ENCODE peak calls at places on chromosomes 16 and 17, in six cellular contexts. One of them, this sample, is unnamed.

GRCh38 chr16:593406-593805 is 3.5 kb downstream of the RAB40C start:
- DNase-seq in PC-3: peak; percentile 77
- DNase-seq in WERI-Rb-1: no peak
- DNase-seq in fibroblast of lung: no peak
- DNase-seq in lung: peak; percentile 67
- DNase-seq in hepatocyte: peak; percentile 84
- DNase-seq in this sample: no peak

GRCh38 chr16:65123846-65124513 is 2.1 kb upstream of the CDH11 start:
- DNase-seq in lung: no peak
- DNase-seq in WERI-Rb-1: no peak
- DNase-seq in fibroblast of lung: peak; percentile 19
- DNase-seq in hepatocyte: peak; percentile 24
- DNase-seq in PC-3: no peak
- DNase-seq in this sample: no peak

GRCh38 chr17:12665263-12666210 is at the start of gene MYOCD:
- DNase-seq in WERI-Rb-1: peak; percentile 33
- DNase-seq in PC-3: no peak
- DNase-seq in lung: no peak
- DNase-seq in fibroblast of lung: no peak
- DNase-seq in hepatocyte: peak; percentile 63
- DNase-seq in this sample: peak; percentile 16

GRCh38 chr17:82230627-82231311 is 1.9 kb downstream of the SLC16A3 start:
- DNase-seq in fibroblast of lung: peak; percentile 90
- DNase-seq in PC-3: peak; percentile 85
- DNase-seq in hepatocyte: peak; percentile 89
- DNase-seq in WERI-Rb-1: no peak
- DNase-seq in lung: peak; percentile 83
- DNase-seq in this sample: peak; percentile 88

GRCh38 chr17:80948961-80949450 is 42.6 kb upstream of the CHMP6 start:
- DNase-seq in fibroblast of lung: no peak
- DNase-seq in WERI-Rb-1: no peak
- DNase-seq in PC-3: no peak
- DNase-seq in hepatocyte: no peak
- DNase-seq in lung: no peak
- DNase-seq in this sample: no peak

GRCh38 chr17:63364387-63364786 is 81.7 kb downstream of the CYB561 start:
- DNase-seq in lung: no peak
- DNase-seq in WERI-Rb-1: no peak
- DNase-seq in fibroblast of lung: peak; percentile 83
- DNase-seq in PC-3: peak; percentile 26
- DNase-seq in hepatocyte: peak; percentile 24
- DNase-seq in this sample: peak; percentile 79

GRCh38 chr17:40553694-40554534 is 11.4 kb downstream of the CCR7 start:
- DNase-seq in PC-3: no peak
- DNase-seq in WERI-Rb-1: peak; percentile 15
- DNase-seq in lung: peak; percentile 57
- DNase-seq in hepatocyte: no peak
- DNase-seq in fibroblast of lung: peak; percentile 40
- DNase-seq in this sample: no peak

GRCh38 chr17:59829217-59830006 is 63.3 kb downstream of the TUBD1 start:
- DNase-seq in hepatocyte: peak; percentile 87
- DNase-seq in WERI-Rb-1: no peak
- DNase-seq in fibroblast of lung: peak; percentile 96
- DNase-seq in PC-3: peak; percentile 100
- DNase-seq in lung: no peak
- DNase-seq in this sample: peak; percentile 98

GRCh38 chr17:336110-337021 is 16.2 kb downstream of the RPH3AL start:
- DNase-seq in PC-3: no peak
- DNase-seq in WERI-Rb-1: peak; percentile 87
- DNase-seq in hepatocyte: no peak
- DNase-seq in fibroblast of lung: no peak
- DNase-seq in lung: peak; percentile 81
- DNase-seq in this sample: peak; percentile 78

GRCh38 chr17:74520790-74521480 is 10.3 kb downstream of the CD300LB start:
- DNase-seq in WERI-Rb-1: no peak
- DNase-seq in lung: peak; percentile 29
- DNase-seq in fibroblast of lung: no peak
- DNase-seq in PC-3: peak; percentile 66
- DNase-seq in hepatocyte: no peak
- DNase-seq in this sample: no peak

GRCh38 chr16:57846078-57846697 is 43.9 kb upstream of the KIFC3 start:
- DNase-seq in fibroblast of lung: no peak
- DNase-seq in hepatocyte: no peak
- DNase-seq in lung: no peak
- DNase-seq in PC-3: no peak
- DNase-seq in WERI-Rb-1: peak; percentile 82
- DNase-seq in this sample: no peak

GRCh38 chr16:4486126-4486893 is 10.1 kb downstream of the HMOX2 start:
- DNase-seq in PC-3: no peak
- DNase-seq in lung: no peak
- DNase-seq in fibroblast of lung: no peak
- DNase-seq in hepatocyte: no peak
- DNase-seq in WERI-Rb-1: peak; percentile 55
- DNase-seq in this sample: no peak

GRCh38 chr16:51313204-51313603 is 162.1 kb upstream of the SALL1 start:
- DNase-seq in PC-3: no peak
- DNase-seq in WERI-Rb-1: peak; percentile 19
- DNase-seq in hepatocyte: no peak
- DNase-seq in lung: no peak
- DNase-seq in fibroblast of lung: no peak
- DNase-seq in this sample: no peak

GRCh38 chr17:81582341-81582740 is 30.2 kb upstream of the FAAP100 start:
- DNase-seq in PC-3: peak; percentile 10
- DNase-seq in lung: no peak
- DNase-seq in hepatocyte: no peak
- DNase-seq in fibroblast of lung: no peak
- DNase-seq in WERI-Rb-1: no peak
- DNase-seq in this sample: no peak

GRCh38 chr17:45896803-45897693 is 2.7 kb downstream of the MAPT start:
- DNase-seq in fibroblast of lung: no peak
- DNase-seq in WERI-Rb-1: no peak
- DNase-seq in hepatocyte: no peak
- DNase-seq in PC-3: no peak
- DNase-seq in lung: no peak
- DNase-seq in this sample: no peak

GRCh38 chr17:781920-782731 is at the start of the genes GLOD4 and MRM3:
- DNase-seq in lung: peak; percentile 93
- DNase-seq in hepatocyte: peak; percentile 94
- DNase-seq in fibroblast of lung: peak; percentile 86
- DNase-seq in PC-3: peak; percentile 84
- DNase-seq in WERI-Rb-1: peak; percentile 87
- DNase-seq in this sample: peak; percentile 92

GRCh38 chr17:8821446-8822105 is 22.4 kb upstream of the MFSD6L start:
- DNase-seq in PC-3: no peak
- DNase-seq in WERI-Rb-1: no peak
- DNase-seq in hepatocyte: no peak
- DNase-seq in fibroblast of lung: no peak
- DNase-seq in lung: peak; percentile 7
- DNase-seq in this sample: no peak

GRCh38 chr16:648786-649589 is at the start of gene WDR90:
- DNase-seq in fibroblast of lung: peak; percentile 89
- DNase-seq in hepatocyte: peak; percentile 96
- DNase-seq in lung: peak; percentile 94
- DNase-seq in PC-3: peak; percentile 69
- DNase-seq in WERI-Rb-1: peak; percentile 93
- DNase-seq in this sample: peak; percentile 95

GRCh38 chr17:38741853-38742421 is 6.2 kb downstream of the PCGF2 start:
- DNase-seq in lung: no peak
- DNase-seq in PC-3: no peak
- DNase-seq in fibroblast of lung: no peak
- DNase-seq in hepatocyte: peak; percentile 48
- DNase-seq in WERI-Rb-1: no peak
- DNase-seq in this sample: no peak

GRCh38 chr17:41538565-41538991 is 10.5 kb upstream of the KRT19 start:
- DNase-seq in hepatocyte: peak; percentile 52
- DNase-seq in fibroblast of lung: no peak
- DNase-seq in PC-3: peak; percentile 49
- DNase-seq in lung: no peak
- DNase-seq in WERI-Rb-1: no peak
- DNase-seq in this sample: peak; percentile 26

GRCh38 chr16:50489187-50489586 is 59.0 kb upstream of the NKD1 start:
- DNase-seq in fibroblast of lung: no peak
- DNase-seq in PC-3: no peak
- DNase-seq in lung: no peak
- DNase-seq in hepatocyte: no peak
- DNase-seq in WERI-Rb-1: no peak
- DNase-seq in this sample: no peak

DNA sequence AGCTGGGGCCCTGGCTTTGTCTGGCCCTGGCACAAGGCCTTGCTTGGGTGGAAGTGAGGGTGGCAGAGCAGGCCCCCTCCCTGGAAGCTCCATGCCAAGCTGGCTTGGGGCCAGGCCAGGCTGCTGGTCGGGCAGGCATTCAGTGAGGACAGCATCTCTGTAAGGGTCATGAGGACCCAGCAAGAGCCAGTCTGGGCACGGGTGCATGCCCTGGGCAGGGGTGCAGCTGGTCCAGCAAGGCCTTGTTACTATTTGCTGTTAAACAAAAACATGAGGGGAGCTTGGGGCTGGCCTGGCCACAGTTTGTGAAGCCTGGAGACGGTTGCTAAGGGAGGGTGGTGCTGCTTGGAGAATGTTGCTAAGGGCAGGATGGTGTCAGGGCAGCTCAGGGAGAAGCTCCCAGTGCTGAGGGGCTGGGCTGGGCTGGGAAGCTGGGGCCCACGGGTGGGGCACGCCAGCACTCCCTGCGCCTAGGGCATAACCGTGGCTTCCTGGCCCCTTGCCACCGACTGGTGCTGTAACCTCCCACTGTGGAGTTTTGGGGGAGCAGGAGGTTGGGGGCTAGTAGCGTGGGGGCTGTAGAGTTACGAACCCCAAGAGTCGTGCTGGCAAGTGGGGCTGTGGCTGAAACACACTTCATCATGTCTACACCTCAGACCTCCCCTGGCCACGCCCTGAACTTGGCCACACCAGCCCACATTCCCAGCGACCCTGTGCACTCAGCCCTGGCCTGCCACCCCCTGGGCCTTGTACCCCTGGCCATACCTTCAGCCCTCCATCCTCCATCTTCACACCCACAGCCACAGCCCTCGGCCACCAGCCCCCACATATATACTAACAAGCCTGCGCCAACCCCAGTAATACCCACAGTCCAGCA is 1.6 kb downstream of the TPPP3 start:
- DNase-seq in fibroblast of lung: no peak
- DNase-seq in WERI-Rb-1: no peak
- DNase-seq in lung: no peak
- DNase-seq in PC-3: no peak
- DNase-seq in hepatocyte: no peak
- DNase-seq in this sample: no peak
- H3K27me3 ChIP-seq in fibroblast of lung: peaks cover 11% of the 10 kb centered on the region
- H3K27me3 ChIP-seq in WERI-Rb-1: no peaks in the 10 kb centered on the region
- H3K27me3 ChIP-seq in lung: no peaks in the 10 kb centered on the region
- H3K27me3 ChIP-seq in PC-3: no peaks in the 10 kb centered on the region
- H3K27me3 ChIP-seq in hepatocyte: peaks cover 29% of the 10 kb centered on the region
- H3K27me3 ChIP-seq in this sample: peaks cover 70% of the 10 kb centered on the region

GRCh38 chr17:29241015-29241963 is 5.4 kb upstream of the CRYBA1 start:
- DNase-seq in WERI-Rb-1: peak; percentile 18
- DNase-seq in PC-3: peak; percentile 87
- DNase-seq in hepatocyte: peak; percentile 77
- DNase-seq in lung: peak; percentile 38
- DNase-seq in fibroblast of lung: peak; percentile 96
- DNase-seq in this sample: no peak

GRCh38 chr17:29242790-29243189 is 3.9 kb upstream of the CRYBA1 start:
- DNase-seq in hepatocyte: no peak
- DNase-seq in lung: no peak
- DNase-seq in fibroblast of lung: no peak
- DNase-seq in PC-3: no peak
- DNase-seq in WERI-Rb-1: no peak
- DNase-seq in this sample: no peak

GRCh38 chr17:29238133-29238850 is 8.4 kb upstream of the CRYBA1 start:
- DNase-seq in fibroblast of lung: peak; percentile 66
- DNase-seq in PC-3: no peak
- DNase-seq in WERI-Rb-1: no peak
- DNase-seq in lung: no peak
- DNase-seq in hepatocyte: no peak
- DNase-seq in this sample: no peak

GRCh38 chr17:29242051-29242450 is 4.6 kb upstream of the CRYBA1 start:
- DNase-seq in lung: no peak
- DNase-seq in hepatocyte: no peak
- DNase-seq in WERI-Rb-1: no peak
- DNase-seq in PC-3: no peak
- DNase-seq in fibroblast of lung: no peak
- DNase-seq in this sample: no peak

GRCh38 chr17:29240477-29240876 is 6.2 kb upstream of the CRYBA1 start:
- DNase-seq in fibroblast of lung: no peak
- DNase-seq in WERI-Rb-1: no peak
- DNase-seq in hepatocyte: no peak
- DNase-seq in lung: no peak
- DNase-seq in PC-3: no peak
- DNase-seq in this sample: no peak
- H3K4me3 ChIP-seq in fibroblast of lung: no peak overlapping the region
- H3K4me3 ChIP-seq in WERI-Rb-1: no peak overlapping the region
- H3K4me3 ChIP-seq in hepatocyte: no peak overlapping the region
- H3K4me3 ChIP-seq in lung: no peak overlapping the region
- H3K4me3 ChIP-seq in PC-3: no peak overlapping the region
- H3K4me3 ChIP-seq in this sample: no peak overlapping the region

DNA sequence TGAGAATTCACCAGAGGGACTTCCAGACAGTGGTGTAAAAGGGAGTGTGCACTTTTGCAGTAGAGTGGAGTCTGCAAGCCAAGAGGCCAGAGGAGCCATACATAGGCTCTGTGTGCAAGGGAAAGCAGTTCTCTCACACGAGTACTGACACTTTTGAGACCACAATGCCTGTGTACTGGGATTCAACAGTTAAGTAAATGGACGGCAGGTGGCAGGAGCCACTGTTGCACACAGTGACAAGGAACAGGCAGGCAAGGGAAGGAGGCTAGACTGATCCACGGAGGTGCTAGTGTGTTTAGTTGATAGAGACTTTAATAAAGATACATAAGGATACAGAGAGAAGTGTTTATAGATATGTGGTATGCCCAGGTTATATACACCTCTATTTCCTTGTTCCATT is 67.0 kb downstream of the MPRIP start:
- DNase-seq in lung: no peak
- DNase-seq in hepatocyte: no peak
- DNase-seq in WERI-Rb-1: no peak
- DNase-seq in PC-3: no peak
- DNase-seq in fibroblast of lung: no peak
- DNase-seq in this sample: no peak
- TF ChIP-seq CTCF in lung: no peak
- TF ChIP-seq CTCF in hepatocyte: no peak
- TF ChIP-seq CTCF in WERI-Rb-1: no peak
- TF ChIP-seq CTCF in PC-3: no peak
- TF ChIP-seq CTCF in fibroblast of lung: peak; percentile 21
- TF ChIP-seq CTCF in this sample: no peak

GRCh38 chr16:77406680-77407079 is 28.2 kb downstream of the ADAMTS18 start:
- DNase-seq in fibroblast of lung: peak; percentile 32
- DNase-seq in PC-3: peak; percentile 23
- DNase-seq in WERI-Rb-1: no peak
- DNase-seq in lung: no peak
- DNase-seq in hepatocyte: no peak
- DNase-seq in this sample: peak; percentile 15

GRCh38 chr16:77410449-77410848 is 24.4 kb downstream of the ADAMTS18 start:
- DNase-seq in PC-3: no peak
- DNase-seq in WERI-Rb-1: no peak
- DNase-seq in lung: no peak
- DNase-seq in hepatocyte: no peak
- DNase-seq in fibroblast of lung: no peak
- DNase-seq in this sample: no peak

GRCh38 chr16:77404823-77405222 is 30.0 kb downstream of the ADAMTS18 start:
- DNase-seq in PC-3: no peak
- DNase-seq in WERI-Rb-1: no peak
- DNase-seq in lung: no peak
- DNase-seq in fibroblast of lung: no peak
- DNase-seq in hepatocyte: no peak
- DNase-seq in this sample: no peak

GRCh38 chr16:77409311-77409710 is 25.5 kb downstream of the ADAMTS18 start:
- DNase-seq in hepatocyte: peak; percentile 56
- DNase-seq in PC-3: no peak
- DNase-seq in WERI-Rb-1: no peak
- DNase-seq in fibroblast of lung: no peak
- DNase-seq in lung: no peak
- DNase-seq in this sample: no peak

GRCh38 chr16:77408607-77409006 is 26.2 kb downstream of the ADAMTS18 start:
- DNase-seq in WERI-Rb-1: no peak
- DNase-seq in lung: no peak
- DNase-seq in PC-3: no peak
- DNase-seq in fibroblast of lung: no peak
- DNase-seq in hepatocyte: no peak
- DNase-seq in this sample: no peak
- H3K27me3 ChIP-seq in WERI-Rb-1: no peaks in the 10 kb centered on the region
- H3K27me3 ChIP-seq in lung: no peaks in the 10 kb centered on the region
- H3K27me3 ChIP-seq in PC-3: no peaks in the 10 kb centered on the region
- H3K27me3 ChIP-seq in fibroblast of lung: no peaks in the 10 kb centered on the region
- H3K27me3 ChIP-seq in hepatocyte: no peaks in the 10 kb centered on the region
- H3K27me3 ChIP-seq in this sample: no peaks in the 10 kb centered on the region